ENCODE peak calls at places on chromosomes 5 and 9, in ten cellular contexts. One of them, this sample, is unnamed.

GRCh38 chr9:125750656-125751035 is 3.5 kb downstream of the PBX3 start:
- DNase-seq in stimulated activated naive CD4-positive, alpha-beta T cell: no peak
- DNase-seq in body of pancreas: no peak
- DNase-seq in NCI-H1417 treated with DMSO at 0.1 percent for 48 hours: no peak
- DNase-seq in brain microvascular endothelial cell: no peak
- DNase-seq in SHP77 treated with DMSO at 0.1 percent for 48 hours: peak; percentile 37
- DNase-seq in effector CD8-positive, alpha-beta T cell: no peak
- DNase-seq in neuronal stem cell: peak; percentile 54
- DNase-seq in nucleus accumbens: no peak
- DNase-seq in stimulated activated CD4-positive, alpha-beta T cell treated with anti-CD3 and anti-CD28 coated beads, Interleukin-2, amount 100 ng/mL, for 24 hours: no peak
- DNase-seq in this sample: no peak

GRCh38 chr5:172029876-172030275 is 23.4 kb upstream of the FBXW11 start:
- DNase-seq in stimulated activated naive CD4-positive, alpha-beta T cell: no peak
- DNase-seq in body of pancreas: no peak
- DNase-seq in NCI-H1417 treated with DMSO at 0.1 percent for 48 hours: no peak
- DNase-seq in brain microvascular endothelial cell: no peak
- DNase-seq in SHP77 treated with DMSO at 0.1 percent for 48 hours: no peak
- DNase-seq in effector CD8-positive, alpha-beta T cell: no peak
- DNase-seq in neuronal stem cell: no peak
- DNase-seq in nucleus accumbens: no peak
- DNase-seq in stimulated activated CD4-positive, alpha-beta T cell treated with anti-CD3 and anti-CD28 coated beads, Interleukin-2, amount 100 ng/mL, for 24 hours: no peak
- DNase-seq in this sample: no peak

GRCh38 chr5:122500245-122501086 is 188.4 kb downstream of the SNCAIP start:
- DNase-seq in stimulated activated naive CD4-positive, alpha-beta T cell: no peak
- DNase-seq in body of pancreas: no peak
- DNase-seq in NCI-H1417 treated with DMSO at 0.1 percent for 48 hours: no peak
- DNase-seq in brain microvascular endothelial cell: peak; percentile 73
- DNase-seq in SHP77 treated with DMSO at 0.1 percent for 48 hours: peak; percentile 21
- DNase-seq in effector CD8-positive, alpha-beta T cell: no peak
- DNase-seq in neuronal stem cell: peak; percentile 57
- DNase-seq in nucleus accumbens: peak; percentile 8
- DNase-seq in stimulated activated CD4-positive, alpha-beta T cell treated with anti-CD3 and anti-CD28 coated beads, Interleukin-2, amount 100 ng/mL, for 24 hours: no peak
- DNase-seq in this sample: no peak

GRCh38 chr9:34636791-34637355 is 714 bp downstream of the SIGMAR1 start:
- DNase-seq in stimulated activated naive CD4-positive, alpha-beta T cell: no peak
- DNase-seq in body of pancreas: no peak
- DNase-seq in NCI-H1417 treated with DMSO at 0.1 percent for 48 hours: no peak
- DNase-seq in brain microvascular endothelial cell: no peak
- DNase-seq in SHP77 treated with DMSO at 0.1 percent for 48 hours: no peak
- DNase-seq in effector CD8-positive, alpha-beta T cell: no peak
- DNase-seq in neuronal stem cell: no peak
- DNase-seq in nucleus accumbens: no peak
- DNase-seq in stimulated activated CD4-positive, alpha-beta T cell treated with anti-CD3 and anti-CD28 coated beads, Interleukin-2, amount 100 ng/mL, for 24 hours: peak; percentile 27
- DNase-seq in this sample: no peak

GRCh38 chr9:100937377-100937776 is 91.2 kb upstream of the PLPPR1 start:
- DNase-seq in stimulated activated naive CD4-positive, alpha-beta T cell: no peak
- DNase-seq in body of pancreas: no peak
- DNase-seq in NCI-H1417 treated with DMSO at 0.1 percent for 48 hours: no peak
- DNase-seq in brain microvascular endothelial cell: no peak
- DNase-seq in SHP77 treated with DMSO at 0.1 percent for 48 hours: no peak
- DNase-seq in effector CD8-positive, alpha-beta T cell: no peak
- DNase-seq in neuronal stem cell: no peak
- DNase-seq in nucleus accumbens: no peak
- DNase-seq in stimulated activated CD4-positive, alpha-beta T cell treated with anti-CD3 and anti-CD28 coated beads, Interleukin-2, amount 100 ng/mL, for 24 hours: no peak
- DNase-seq in this sample: no peak

GRCh38 chr9:99093492-99093791 is 11.5 kb upstream of the TGFBR1 start:
- DNase-seq in stimulated activated naive CD4-positive, alpha-beta T cell: no peak
- DNase-seq in body of pancreas: no peak
- DNase-seq in NCI-H1417 treated with DMSO at 0.1 percent for 48 hours: no peak
- DNase-seq in brain microvascular endothelial cell: no peak
- DNase-seq in SHP77 treated with DMSO at 0.1 percent for 48 hours: no peak
- DNase-seq in effector CD8-positive, alpha-beta T cell: no peak
- DNase-seq in neuronal stem cell: no peak
- DNase-seq in nucleus accumbens: no peak
- DNase-seq in stimulated activated CD4-positive, alpha-beta T cell treated with anti-CD3 and anti-CD28 coated beads, Interleukin-2, amount 100 ng/mL, for 24 hours: no peak
- DNase-seq in this sample: no peak

GRCh38 chr9:3434594-3434993 is 91.2 kb downstream of the RFX3 start:
- DNase-seq in stimulated activated naive CD4-positive, alpha-beta T cell: no peak
- DNase-seq in body of pancreas: no peak
- DNase-seq in NCI-H1417 treated with DMSO at 0.1 percent for 48 hours: no peak
- DNase-seq in brain microvascular endothelial cell: no peak
- DNase-seq in SHP77 treated with DMSO at 0.1 percent for 48 hours: no peak
- DNase-seq in effector CD8-positive, alpha-beta T cell: no peak
- DNase-seq in neuronal stem cell: no peak
- DNase-seq in nucleus accumbens: no peak
- DNase-seq in stimulated activated CD4-positive, alpha-beta T cell treated with anti-CD3 and anti-CD28 coated beads, Interleukin-2, amount 100 ng/mL, for 24 hours: no peak
- DNase-seq in this sample: no peak

GRCh38 chr9:73152445-73152844 is 780 bp downstream of the ANXA1 start:
- DNase-seq in stimulated activated naive CD4-positive, alpha-beta T cell: no peak
- DNase-seq in body of pancreas: no peak
- DNase-seq in NCI-H1417 treated with DMSO at 0.1 percent for 48 hours: no peak
- DNase-seq in brain microvascular endothelial cell: no peak
- DNase-seq in SHP77 treated with DMSO at 0.1 percent for 48 hours: no peak
- DNase-seq in effector CD8-positive, alpha-beta T cell: no peak
- DNase-seq in neuronal stem cell: no peak
- DNase-seq in nucleus accumbens: no peak
- DNase-seq in stimulated activated CD4-positive, alpha-beta T cell treated with anti-CD3 and anti-CD28 coated beads, Interleukin-2, amount 100 ng/mL, for 24 hours: no peak
- DNase-seq in this sample: no peak

GRCh38 chr9:134178781-134179551 is 14.6 kb upstream of the RNU6ATAC start:
- DNase-seq in stimulated activated naive CD4-positive, alpha-beta T cell: no peak
- DNase-seq in body of pancreas: peak; percentile 28
- DNase-seq in NCI-H1417 treated with DMSO at 0.1 percent for 48 hours: no peak
- DNase-seq in brain microvascular endothelial cell: no peak
- DNase-seq in SHP77 treated with DMSO at 0.1 percent for 48 hours: no peak
- DNase-seq in effector CD8-positive, alpha-beta T cell: no peak
- DNase-seq in neuronal stem cell: no peak
- DNase-seq in nucleus accumbens: no peak
- DNase-seq in stimulated activated CD4-positive, alpha-beta T cell treated with anti-CD3 and anti-CD28 coated beads, Interleukin-2, amount 100 ng/mL, for 24 hours: no peak
- DNase-seq in this sample: no peak

GRCh38 chr5:157400741-157401140 is 59.3 kb upstream of the NIPAL4 start:
- DNase-seq in stimulated activated naive CD4-positive, alpha-beta T cell: no peak
- DNase-seq in body of pancreas: no peak
- DNase-seq in NCI-H1417 treated with DMSO at 0.1 percent for 48 hours: no peak
- DNase-seq in brain microvascular endothelial cell: no peak
- DNase-seq in SHP77 treated with DMSO at 0.1 percent for 48 hours: no peak
- DNase-seq in effector CD8-positive, alpha-beta T cell: no peak
- DNase-seq in neuronal stem cell: no peak
- DNase-seq in nucleus accumbens: no peak
- DNase-seq in stimulated activated CD4-positive, alpha-beta T cell treated with anti-CD3 and anti-CD28 coated beads, Interleukin-2, amount 100 ng/mL, for 24 hours: no peak
- DNase-seq in this sample: no peak

This sample was measured in T-helper 9 cell.